ENCODE peak calls at places on chromosomes 6 and 20, in five cellular contexts. Y is cardiac fibroblast, F is endothelial cell, V is psoas muscle, W is transverse colon. P is an unnamed sample.

GRCh38 chr6:13383280-13384163 is 55.2 kb upstream of the TBC1D7 start:
- DNase-seq in Y (peak), F (no peak), V (no peak), W (no peak), P (no peak)

GRCh38 chr20:62774076-62774714 is 22.1 kb upstream of the MRGBP start:
- DNase-seq in Y (no peak), F (no peak), V (no peak), W (no peak), P (no peak)

GRCh38 chr20:57264151-57264792 is 2.2 kb downstream of the BMP7 start:
- DNase-seq in Y (no peak), F (no peak), V (no peak), W (no peak), P (peak)

GRCh38 chr6:34491091-34491430 is 25.2 kb downstream of the PACSIN1 start:
- DNase-seq in Y (peak), F (no peak), V (no peak), W (no peak), P (no peak)

GRCh38 chr6:140441256-140441655 is 1066.8 kb upstream of the CITED2 start:
- DNase-seq in Y (peak), F (peak), V (peak), W (peak), P (peak)

GRCh38 chr20:21395039-21395665 is 2.2 kb downstream of the NKX2-4 start:
- DNase-seq in Y (no peak), F (no peak), V (no peak), W (no peak), P (no peak)

GRCh38 chr20:57809661-57810172 is 99.9 kb upstream of the PMEPA1 start:
- DNase-seq in Y (no peak), F (no peak), V (no peak), W (no peak), P (no peak)

GRCh38 chr6:150297327-150298028 is 71.3 kb upstream of the IYD start:
- DNase-seq in Y (peak), F (no peak), V (no peak), W (peak), P (no peak)

GRCh38 chr6:156471000-156471399 is 306.2 kb upstream of the ARID1B start:
- DNase-seq in Y (no peak), F (no peak), V (no peak), W (no peak), P (no peak)

GRCh38 chr6:121999458-122000065 is 399.9 kb upstream of the HSF2 start:
- DNase-seq in Y (no peak), F (no peak), V (no peak), W (no peak), P (no peak)

GRCh38 chr6:166167801-166168615 is at the start of gene TBXT:
- DNase-seq in Y (no peak), F (peak), V (no peak), W (no peak), P (peak)

GRCh38 chr6:26571592-26572296 is 25.0 kb upstream of the ABT1 start:
- DNase-seq in Y (peak), F (peak), V (no peak), W (peak), P (peak)

GRCh38 chr6:169831450-169832246 is 80.2 kb downstream of the ERMARD start:
- DNase-seq in Y (peak), F (peak), V (peak), W (peak), P (peak)

GRCh38 chr20:16124911-16125776 is 448.1 kb downstream of the KIF16B start:
- DNase-seq in Y (no peak), F (no peak), V (no peak), W (no peak), P (no peak)

GRCh38 chr6:44265843-44266233 is 487 bp upstream of the NFKBIE start:
- DNase-seq in Y (no peak), F (no peak), V (peak), W (no peak), P (no peak)

GRCh38 chr20:47675190-47676142 is 109.8 kb downstream of the SULF2 start:
- DNase-seq in Y (no peak), F (no peak), V (no peak), W (no peak), P (peak)

GRCh38 chr6:43052842-43053544 is 658 bp downstream of the CUL7 start:
- DNase-seq in Y (peak), F (no peak), V (peak), W (peak), P (no peak)

GRCh38 chr6:43491750-43492661 is 14.6 kb downstream of the TJAP1 start:
- DNase-seq in Y (peak), F (no peak), V (peak), W (peak), P (no peak)

GRCh38 chr6:99885051-99885450 is 109.0 kb downstream of the MCHR2 start:
- DNase-seq in Y (no peak), F (no peak), V (no peak), W (no peak), P (no peak)

GRCh38 chr6:109456710-109457595 is 1.4 kb upstream of the MICAL1 start:
- DNase-seq in Y (peak), F (no peak), V (peak), W (peak), P (no peak)

GRCh38 chr6:42915737-42916136 is at the start of gene PTCRA:
- DNase-seq in Y (no peak), F (no peak), V (no peak), W (no peak), P (no peak)

GRCh38 chr20:45828589-45828988 is 1.5 kb upstream of the TNNC2 start:
- DNase-seq in Y (peak), F (no peak), V (peak), W (no peak), P (peak)

GRCh38 chr20:11210611-11211010 is 536.8 kb upstream of the JAG1 start:
- DNase-seq in Y (no peak), F (no peak), V (no peak), W (no peak), P (no peak)

GRCh38 chr20:11204926-11205768 is 531.3 kb upstream of the JAG1 start:
- DNase-seq in Y (peak), F (peak), V (peak), W (peak), P (peak)

GRCh38 chr20:11212288-11212687 is 538.5 kb upstream of the JAG1 start:
- DNase-seq in Y (no peak), F (no peak), V (no peak), W (no peak), P (no peak)

GRCh38 chr20:11205769-11206362 is 532.1 kb upstream of the JAG1 start:
- DNase-seq in Y (no peak), F (no peak), V (no peak), W (no peak), P (no peak)

GRCh38 chr20:11207749-11208502 is 534.1 kb upstream of the JAG1 start:
- DNase-seq in Y (peak), F (no peak), V (no peak), W (no peak), P (no peak)
- TF ChIP-seq CTCF in Y (no peak), F (no peak), V (no peak), W (no peak), P (no peak)

GRCh38 chr20:39066464-39066863 is 104.3 kb downstream of the DHX35 start:
- DNase-seq in Y (no peak), F (peak), V (no peak), W (no peak), P (peak)
- TF ChIP-seq CTCF in Y (no peak), F (peak), V (no peak), W (no peak), P (peak)

GRCh38 chr6:142302427-142303190 is 802 bp downstream of the ADGRG6 start:
- DNase-seq in Y (no peak), F (no peak), V (no peak), W (no peak), P (no peak)
- TF ChIP-seq CTCF in Y (no peak), F (no peak), V (no peak), W (no peak), P (no peak)

GRCh38 chr6:85600713-85601313 is 7.2 kb upstream of the SNX14 start:
- DNase-seq in Y (no peak), F (no peak), V (no peak), W (no peak), P (no peak)
- TF ChIP-seq CTCF in Y (no peak), F (no peak), V (no peak), W (no peak), P (no peak)

DNA sequence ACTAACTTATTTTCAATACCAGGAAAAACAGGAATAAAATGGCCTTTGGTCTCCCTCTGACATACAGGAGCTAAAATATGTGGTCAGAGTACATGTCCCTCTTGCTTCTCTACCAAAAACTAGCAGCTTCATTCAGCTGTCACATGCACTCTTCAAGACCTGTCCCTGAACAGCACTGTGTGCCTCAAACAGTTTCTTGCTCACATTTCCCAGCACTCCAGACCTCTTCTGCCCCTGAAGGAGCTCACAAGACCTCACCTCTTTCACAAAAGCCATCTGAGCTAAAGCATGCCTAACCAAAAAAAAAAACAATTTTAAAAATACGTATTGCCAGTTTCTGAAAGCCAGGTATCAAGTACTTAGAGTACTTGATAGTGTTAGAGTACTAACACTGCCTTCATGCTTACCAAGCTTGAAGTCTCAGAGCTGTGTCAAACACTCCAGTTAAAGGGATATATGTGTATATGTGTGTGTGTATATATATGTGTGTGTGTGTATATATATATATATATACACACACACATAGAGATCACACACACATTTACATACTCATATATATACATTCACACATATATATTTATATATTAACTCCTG is 148.3 kb upstream of the POU3F2 start:
- DNase-seq in Y (no peak), F (no peak), V (no peak), W (no peak), P (no peak)
- TF ChIP-seq CTCF in Y (no peak), F (no peak), V (no peak), W (no peak), P (no peak)

GRCh38 chr6:117399126-117399525 is 26.6 kb downstream of the ROS1 start:
- DNase-seq in Y (no peak), F (no peak), V (no peak), W (no peak), P (no peak)

GRCh38 chr6:117401799-117402198 is 23.9 kb downstream of the ROS1 start:
- DNase-seq in Y (no peak), F (no peak), V (no peak), W (no peak), P (no peak)

GRCh38 chr6:117396228-117396627 is 29.5 kb downstream of the ROS1 start:
- DNase-seq in Y (no peak), F (no peak), V (no peak), W (no peak), P (no peak)

GRCh38 chr6:117397536-117398227 is 28.1 kb downstream of the ROS1 start:
- DNase-seq in Y (peak), F (no peak), V (no peak), W (no peak), P (peak)

GRCh38 chr6:117399924-117400323 is 25.8 kb downstream of the ROS1 start:
- DNase-seq in Y (peak), F (no peak), V (no peak), W (no peak), P (no peak)
- TF ChIP-seq CTCF in Y (peak), F (peak), V (no peak), W (no peak), P (peak)

DNA sequence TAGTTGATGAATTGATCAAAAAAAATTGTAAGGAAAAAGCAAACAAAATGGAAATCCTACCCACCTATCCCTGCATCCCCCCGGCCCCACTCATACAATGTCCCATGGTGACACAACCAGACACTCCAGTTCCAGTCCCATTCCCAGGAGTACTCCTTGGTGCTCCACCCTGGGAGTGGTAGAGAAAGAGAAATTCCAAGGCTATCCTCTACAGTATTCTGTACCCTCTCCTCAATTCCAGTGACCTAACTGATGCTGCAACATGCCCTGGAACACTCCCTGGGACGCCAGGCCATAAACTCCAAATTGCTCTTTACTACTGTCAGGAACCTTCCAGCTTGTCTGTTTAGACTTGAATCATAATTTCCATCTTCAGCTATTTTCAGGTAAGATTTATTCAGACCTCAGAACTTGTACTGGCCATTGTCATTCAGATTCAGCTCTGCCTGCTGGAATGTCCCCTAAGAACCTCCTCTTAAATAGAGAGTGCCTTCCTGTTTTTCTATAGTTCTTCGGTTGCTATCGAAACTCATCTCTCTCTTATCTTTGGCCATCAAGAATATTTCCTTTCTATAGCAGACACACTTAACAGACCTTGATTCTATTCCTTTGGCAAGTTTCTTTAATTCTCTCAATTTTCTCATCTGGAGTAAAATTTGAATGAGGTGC is 8.7 kb downstream of the GPX6 start:
- DNase-seq in Y (no peak), F (no peak), V (no peak), W (no peak), P (no peak)
- TF ChIP-seq CTCF in Y (no peak), F (no peak), V (no peak), W (no peak), P (no peak)

GRCh38 chr6:33208089-33208967 is at the start of gene RING1:
- DNase-seq in Y (peak), F (peak), V (peak), W (peak), P (peak)
- TF ChIP-seq CTCF in Y (no peak), F (no peak), V (no peak), W (no peak), P (no peak)

DNA sequence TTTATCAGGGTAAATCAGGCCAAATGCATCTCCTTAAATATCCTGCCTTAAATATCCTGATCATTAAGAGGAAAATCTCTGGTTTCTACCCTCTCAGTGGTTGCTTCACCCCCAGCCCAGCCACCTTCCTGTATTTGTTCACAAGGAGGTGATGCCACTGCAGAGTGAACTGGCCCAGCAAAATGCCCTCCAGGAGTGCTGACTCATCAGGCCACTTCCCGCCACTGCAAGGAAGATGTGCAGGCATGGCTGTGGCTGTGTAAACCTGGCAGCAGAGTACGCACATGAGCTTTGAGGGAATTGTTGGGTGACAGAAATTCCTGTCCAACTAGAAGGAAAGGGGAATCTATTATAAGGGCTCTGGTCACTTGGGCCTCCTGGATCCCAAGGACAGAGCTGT is 13.8 kb downstream of the NQO2 start:
- DNase-seq in Y (peak), F (peak), V (no peak), W (no peak), P (no peak)
- TF ChIP-seq CTCF in Y (no peak), F (no peak), V (no peak), W (no peak), P (no peak)

P was measured in neural progenitor cell.